ENCODE peak calls at places on chromosomes 13 and 19, in nine cellular contexts. P is IMR-90, K is heart left ventricle, U is right lobe of liver, C is upper lobe of left lung, Z is stomach, G is prostate gland, V is body of pancreas, I is adrenal gland. M is an unnamed sample.

GRCh38 chr19:49427855-49428546 is 2.8 kb downstream of the GFY start:
- DNase-seq in P (no peak), K (no peak), U (no peak), C (no peak), Z (peak; percentile 40), G (no peak), V (peak; percentile 35), I (no peak), M (no peak)

GRCh38 chr19:29610574-29611271 is 4.6 kb downstream of the POP4 start:
- DNase-seq in P (peak; percentile 77), K (peak; percentile 77), U (peak; percentile 81), C (peak; percentile 77), Z (peak; percentile 85), G (peak; percentile 79), V (peak; percentile 80), I (peak; percentile 81), M (peak; percentile 77)

GRCh38 chr13:113582841-113583631 is 1.5 kb upstream of the TFDP1 start:
- DNase-seq in P (no peak), K (no peak), U (peak; percentile 40), C (no peak), Z (peak; percentile 22), G (no peak), V (peak; percentile 8), I (no peak), M (peak; percentile 13)

GRCh38 chr13:114131581-114132418 is 623 bp downstream of the RASA3 start:
- DNase-seq in P (no peak), K (no peak), U (no peak), C (no peak), Z (no peak), G (no peak), V (no peak), I (no peak), M (no peak)

GRCh38 chr13:20090349-20090748 is 70.5 kb downstream of the GJA3 start:
- DNase-seq in P (no peak), K (no peak), U (no peak), C (no peak), Z (no peak), G (no peak), V (no peak), I (no peak), M (no peak)

GRCh38 chr19:55146078-55146647 is 2.8 kb downstream of the TNNT1 start:
- DNase-seq in P (no peak), K (peak; percentile 28), U (no peak), C (no peak), Z (no peak), G (no peak), V (no peak), I (no peak), M (no peak)

GRCh38 chr19:50657222-50657669 is 8.0 kb downstream of the C19orf81 start:
- DNase-seq in P (no peak), K (no peak), U (no peak), C (no peak), Z (no peak), G (no peak), V (no peak), I (no peak), M (no peak)

GRCh38 chr13:74250738-74251190 is 116.6 kb upstream of the KLF12 start:
- DNase-seq in P (peak; percentile 75), K (no peak), U (no peak), C (no peak), Z (no peak), G (no peak), V (no peak), I (no peak), M (no peak)

GRCh38 chr19:36420961-36421748 is 2.7 kb upstream of the ZFP82 start:
- DNase-seq in P (peak; percentile 27), K (peak; percentile 28), U (no peak), C (no peak), Z (no peak), G (no peak), V (peak; percentile 13), I (peak; percentile 16), M (no peak)

GRCh38 chr19:54029930-54030490 is 33.7 kb downstream of the VSTM1 start:
- DNase-seq in P (peak; percentile 54), K (peak; percentile 50), U (peak; percentile 53), C (peak; percentile 58), Z (peak; percentile 66), G (peak; percentile 34), V (peak; percentile 45), I (peak; percentile 38), M (peak; percentile 28)

GRCh38 chr13:77457989-77458388 is 77.5 kb upstream of the SCEL start:
- DNase-seq in P (no peak), K (no peak), U (no peak), C (no peak), Z (no peak), G (no peak), V (no peak), I (no peak), M (no peak)

GRCh38 chr13:30551194-30551593 is 66.5 kb upstream of the USPL1 start:
- DNase-seq in P (peak; percentile 43), K (no peak), U (no peak), C (no peak), Z (no peak), G (peak; percentile 17), V (peak; percentile 18), I (no peak), M (no peak)

GRCh38 chr19:2819540-2820111 is at the start of gene ZNF554:
- DNase-seq in P (peak; percentile 94), K (peak; percentile 97), U (peak; percentile 97), C (peak; percentile 98), Z (peak; percentile 99), G (peak; percentile 94), V (peak; percentile 99), I (peak; percentile 95), M (peak; percentile 97)
- TF ChIP-seq POLR2A in P (no peak), K (peak; percentile 73), U (peak; percentile 29), C (no peak), Z (no peak), G (peak; percentile 38), V (peak; percentile 36), I (no peak), M (peak; percentile 20)

GRCh38 chr19:41994994-41995958 is 1.2 kb upstream of the ATP1A3 start:
- DNase-seq in P (no peak), K (no peak), U (no peak), C (no peak), Z (no peak), G (no peak), V (no peak), I (no peak), M (no peak)
- H3K27me3 ChIP-seq in P (peaks cover 74% of the 10 kb centered on the region), K (peaks cover 68% of the 10 kb centered on the region), U (peaks cover 7% of the 10 kb centered on the region), C (peaks cover 55% of the 10 kb centered on the region), Z (peaks cover 95% of the 10 kb centered on the region), G (peaks cover 22% of the 10 kb centered on the region), V (no peaks in the 10 kb centered on the region), I (peaks cover 66% of the 10 kb centered on the region), M (no peaks in the 10 kb centered on the region)

DNA sequence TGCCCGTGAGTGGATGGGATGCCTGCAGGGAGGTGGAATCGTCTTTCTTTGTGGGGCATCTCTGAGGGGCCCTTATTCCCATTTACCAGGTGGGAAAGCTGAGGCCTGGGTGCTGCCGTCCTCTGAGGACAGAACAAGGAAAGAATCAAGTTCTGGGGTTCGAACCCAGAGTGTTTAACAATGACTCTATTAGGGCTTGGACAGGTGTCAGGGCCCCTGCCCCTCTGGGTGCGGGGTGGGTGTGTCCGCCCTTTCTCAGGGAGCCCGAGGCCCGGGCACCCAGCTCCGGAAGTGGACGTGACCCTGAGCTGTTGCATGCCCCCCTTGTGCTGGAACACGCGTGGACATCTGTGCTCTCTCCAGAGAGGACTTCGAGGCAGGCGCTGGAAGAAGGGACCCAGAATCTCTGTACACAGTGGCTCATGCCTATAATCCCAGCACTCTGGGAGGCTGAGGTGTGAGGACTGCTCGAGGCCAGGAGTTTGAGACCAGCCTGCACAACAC is 10.8 kb downstream of the NDUFA11 start:
- DNase-seq in P (no peak), K (no peak), U (no peak), C (no peak), Z (no peak), G (no peak), V (no peak), I (no peak), M (no peak)
- TF ChIP-seq POLR2A in P (no peak), K (no peak), U (no peak), C (no peak), Z (no peak), G (no peak), V (no peak), I (no peak), M (no peak)

DNA sequence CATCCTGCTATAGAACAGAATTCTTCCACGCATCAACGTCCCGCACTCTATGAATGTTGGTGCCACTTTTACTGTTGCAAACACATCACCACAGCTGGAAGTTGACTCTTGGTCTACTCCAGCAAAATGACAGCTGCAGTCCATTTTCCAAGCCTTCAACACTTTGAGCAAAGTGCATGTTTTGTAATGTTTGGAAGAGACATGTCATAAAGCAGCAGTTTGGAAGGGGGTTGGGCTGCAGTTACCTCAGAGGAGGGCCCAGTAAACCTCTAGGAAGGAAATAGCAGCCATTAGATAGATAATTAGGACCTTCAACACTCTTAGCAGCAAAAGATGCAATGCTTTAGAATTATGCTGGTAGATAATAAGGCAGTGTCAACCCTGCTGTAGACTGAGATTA is 323.6 kb downstream of the TDRD3 start:
- DNase-seq in P (no peak), K (no peak), U (no peak), C (no peak), Z (no peak), G (no peak), V (no peak), I (no peak), M (no peak)
- H3K27me3 ChIP-seq in P (no peaks in the 10 kb centered on the region), K (no peaks in the 10 kb centered on the region), U (no peaks in the 10 kb centered on the region), C (no peaks in the 10 kb centered on the region), Z (no peaks in the 10 kb centered on the region), G (no peaks in the 10 kb centered on the region), V (no peaks in the 10 kb centered on the region), I (no peaks in the 10 kb centered on the region), M (no peaks in the 10 kb centered on the region)